ENCODE peak calls at places on chromosomes 13 and 19, in four cellular contexts. One of them, this sample, is unnamed.

GRCh38 chr13:106348032-106348431 is 187.4 kb downstream of the EFNB2 start:
- DNase-seq in vagina: no peak
- DNase-seq in stomach: no peak
- DNase-seq in prostate gland: no peak
- DNase-seq in this sample: no peak

GRCh38 chr19:3161453-3161852 is 17.1 kb upstream of the S1PR4 start:
- DNase-seq in vagina: no peak
- DNase-seq in stomach: no peak
- DNase-seq in prostate gland: no peak
- DNase-seq in this sample: no peak

GRCh38 chr19:9406798-9407352 is 28.5 kb downstream of the ZNF266 start:
- DNase-seq in vagina: no peak
- DNase-seq in stomach: peak; percentile 32
- DNase-seq in prostate gland: peak; percentile 43
- DNase-seq in this sample: peak; percentile 84

GRCh38 chr13:76717092-76717491 is 169.1 kb downstream of the KCTD12 start:
- DNase-seq in vagina: no peak
- DNase-seq in stomach: no peak
- DNase-seq in prostate gland: no peak
- DNase-seq in this sample: peak; percentile 35

GRCh38 chr19:4233282-4233853 is 4.0 kb downstream of the EBI3 start:
- DNase-seq in vagina: no peak
- DNase-seq in stomach: peak; percentile 54
- DNase-seq in prostate gland: no peak
- DNase-seq in this sample: peak; percentile 84

GRCh38 chr13:78192721-78193120 is 274.1 kb upstream of the EDNRB start:
- DNase-seq in vagina: no peak
- DNase-seq in stomach: no peak
- DNase-seq in prostate gland: no peak
- DNase-seq in this sample: no peak

GRCh38 chr13:97015661-97016350 is 21.5 kb upstream of the OXGR1 start:
- DNase-seq in vagina: no peak
- DNase-seq in stomach: no peak
- DNase-seq in prostate gland: no peak
- DNase-seq in this sample: no peak

GRCh38 chr19:3783660-3784584 is 2.3 kb downstream of the MATK start:
- DNase-seq in vagina: no peak
- DNase-seq in stomach: no peak
- DNase-seq in prostate gland: no peak
- DNase-seq in this sample: peak; percentile 88

GRCh38 chr19:12872941-12873890 is 8.0 kb downstream of the DNASE2 start:
- DNase-seq in vagina: no peak
- DNase-seq in stomach: peak; percentile 88
- DNase-seq in prostate gland: peak; percentile 35
- DNase-seq in this sample: peak; percentile 83

GRCh38 chr19:18844806-18845329 is 13.1 kb downstream of the UPF1 start:
- DNase-seq in vagina: no peak
- DNase-seq in stomach: no peak
- DNase-seq in prostate gland: no peak
- DNase-seq in this sample: peak; percentile 2

GRCh38 chr19:18425515-18426415 is 6.6 kb downstream of the SSBP4 start:
- DNase-seq in vagina: no peak
- DNase-seq in stomach: no peak
- DNase-seq in prostate gland: no peak
- DNase-seq in this sample: no peak

GRCh38 chr13:109734002-109734785 is 52.2 kb downstream of the IRS2 start:
- DNase-seq in vagina: no peak
- DNase-seq in stomach: no peak
- DNase-seq in prostate gland: no peak
- DNase-seq in this sample: no peak

GRCh38 chr19:19554074-19555023 is 16.3 kb downstream of the CILP2 start:
- DNase-seq in vagina: no peak
- DNase-seq in stomach: peak; percentile 65
- DNase-seq in prostate gland: no peak
- DNase-seq in this sample: peak; percentile 86

GRCh38 chr13:26254583-26255102 is 714 bp downstream of the CDK8 start:
- DNase-seq in vagina: no peak
- DNase-seq in stomach: peak; percentile 73
- DNase-seq in prostate gland: peak; percentile 62
- DNase-seq in this sample: peak; percentile 68

GRCh38 chr13:110089815-110090214 is 217.1 kb downstream of the COL4A1 start:
- DNase-seq in vagina: no peak
- DNase-seq in stomach: no peak
- DNase-seq in prostate gland: no peak
- DNase-seq in this sample: no peak

GRCh38 chr13:91142572-91142971 is 204.9 kb upstream of the MIR17HG start:
- DNase-seq in vagina: no peak
- DNase-seq in stomach: no peak
- DNase-seq in prostate gland: no peak
- DNase-seq in this sample: no peak

GRCh38 chr19:1411255-1412191 is 4.1 kb downstream of the DAZAP1 start:
- DNase-seq in vagina: no peak
- DNase-seq in stomach: no peak
- DNase-seq in prostate gland: no peak
- DNase-seq in this sample: no peak

GRCh38 chr19:30374791-30375650 is 2.8 kb downstream of the ZNF536 start:
- DNase-seq in vagina: no peak
- DNase-seq in stomach: peak; percentile 21
- DNase-seq in prostate gland: no peak
- DNase-seq in this sample: peak; percentile 85

GRCh38 chr13:25217023-25217909 is 45.2 kb upstream of the AMER2 start:
- DNase-seq in vagina: no peak
- DNase-seq in stomach: no peak
- DNase-seq in prostate gland: no peak
- DNase-seq in this sample: no peak

GRCh38 chr19:30345686-30346085 is 26.5 kb upstream of the ZNF536 start:
- DNase-seq in vagina: no peak
- DNase-seq in stomach: no peak
- DNase-seq in prostate gland: no peak
- DNase-seq in this sample: no peak

GRCh38 chr19:15551183-15552004 is 43.1 kb downstream of the CYP4F22 start:
- DNase-seq in vagina: no peak
- DNase-seq in stomach: peak; percentile 40
- DNase-seq in prostate gland: no peak
- DNase-seq in this sample: peak; percentile 78

GRCh38 chr13:104024416-104025170 is 958.4 kb upstream of the SLC10A2 start:
- DNase-seq in vagina: no peak
- DNase-seq in stomach: no peak
- DNase-seq in prostate gland: no peak
- DNase-seq in this sample: no peak

GRCh38 chr13:39765801-39766463 is 110.5 kb downstream of the COG6 start:
- DNase-seq in vagina: peak; percentile 77
- DNase-seq in stomach: peak; percentile 46
- DNase-seq in prostate gland: peak; percentile 52
- DNase-seq in this sample: peak; percentile 42

GRCh38 chr13:112994781-112995355 is 25.9 kb downstream of the MCF2L start:
- DNase-seq in vagina: no peak
- DNase-seq in stomach: no peak
- DNase-seq in prostate gland: no peak
- DNase-seq in this sample: no peak

GRCh38 chr19:29685326-29685725 is 20.1 kb downstream of the PLEKHF1 start:
- DNase-seq in vagina: no peak
- DNase-seq in stomach: no peak
- DNase-seq in prostate gland: peak; percentile 67
- DNase-seq in this sample: no peak

GRCh38 chr13:110454956-110455355 is 106.6 kb downstream of the RAB20 start:
- DNase-seq in vagina: no peak
- DNase-seq in stomach: no peak
- DNase-seq in prostate gland: no peak
- DNase-seq in this sample: no peak

GRCh38 chr19:12035220-12036172 is at the start of gene ZNF433:
- DNase-seq in vagina: peak; percentile 94
- DNase-seq in stomach: peak; percentile 99
- DNase-seq in prostate gland: peak; percentile 99
- DNase-seq in this sample: peak; percentile 97

GRCh38 chr19:50728084-50728737 is 5.0 kb downstream of the CLEC11A start:
- DNase-seq in vagina: peak; percentile 89
- DNase-seq in stomach: peak; percentile 43
- DNase-seq in prostate gland: peak; percentile 39
- DNase-seq in this sample: peak; percentile 79
- TF ChIP-seq POLR2AphosphoS5 in vagina: no peak
- TF ChIP-seq POLR2AphosphoS5 in stomach: no peak
- TF ChIP-seq POLR2AphosphoS5 in prostate gland: no peak
- TF ChIP-seq POLR2AphosphoS5 in this sample: no peak

GRCh38 chr13:28609381-28609780 is 49.5 kb upstream of the POMP start:
- DNase-seq in vagina: no peak
- DNase-seq in stomach: no peak
- DNase-seq in prostate gland: no peak
- DNase-seq in this sample: no peak

GRCh38 chr13:28613562-28613961 is 45.4 kb upstream of the POMP start:
- DNase-seq in vagina: no peak
- DNase-seq in stomach: no peak
- DNase-seq in prostate gland: no peak
- DNase-seq in this sample: no peak

GRCh38 chr13:28609936-28610335 is 49.0 kb upstream of the POMP start:
- DNase-seq in vagina: no peak
- DNase-seq in stomach: no peak
- DNase-seq in prostate gland: no peak
- DNase-seq in this sample: no peak

GRCh38 chr13:28611021-28611420 is 47.9 kb upstream of the POMP start:
- DNase-seq in vagina: no peak
- DNase-seq in stomach: no peak
- DNase-seq in prostate gland: no peak
- DNase-seq in this sample: no peak

DNA sequence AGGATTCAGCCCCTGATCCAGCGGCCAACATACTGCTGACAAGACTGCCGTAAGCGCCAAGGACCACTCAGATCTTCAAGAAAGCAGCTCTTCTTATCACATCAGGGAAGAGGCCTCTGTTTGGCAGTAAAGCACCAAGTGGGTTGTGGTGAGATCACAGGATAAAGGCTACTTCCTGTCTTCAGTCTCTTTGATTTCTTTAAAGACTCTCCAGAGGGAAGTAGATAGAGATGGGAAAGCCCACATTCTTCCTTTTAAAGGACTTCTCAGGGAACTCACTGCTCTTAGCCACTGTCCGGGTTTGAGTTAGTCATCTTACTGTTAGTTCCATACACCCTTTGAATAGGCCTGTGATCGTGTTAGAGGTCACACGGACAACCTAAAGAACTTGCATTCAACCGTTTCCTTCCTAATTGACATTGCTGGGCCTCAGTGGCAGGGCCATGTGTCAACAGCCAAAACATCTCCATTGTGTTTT is 47.2 kb upstream of the POMP start:
- DNase-seq in vagina: no peak
- DNase-seq in stomach: no peak
- DNase-seq in prostate gland: no peak
- DNase-seq in this sample: no peak
- TF ChIP-seq POLR2AphosphoS5 in vagina: no peak
- TF ChIP-seq POLR2AphosphoS5 in stomach: no peak
- TF ChIP-seq POLR2AphosphoS5 in prostate gland: no peak
- TF ChIP-seq POLR2AphosphoS5 in this sample: no peak

GRCh38 chr13:114049026-114049425 is 75.2 kb upstream of the C13orf46 start:
- DNase-seq in vagina: no peak
- DNase-seq in stomach: no peak
- DNase-seq in prostate gland: no peak
- DNase-seq in this sample: no peak
- TF ChIP-seq POLR2AphosphoS5 in vagina: no peak
- TF ChIP-seq POLR2AphosphoS5 in stomach: no peak
- TF ChIP-seq POLR2AphosphoS5 in prostate gland: no peak
- TF ChIP-seq POLR2AphosphoS5 in this sample: no peak

DNA sequence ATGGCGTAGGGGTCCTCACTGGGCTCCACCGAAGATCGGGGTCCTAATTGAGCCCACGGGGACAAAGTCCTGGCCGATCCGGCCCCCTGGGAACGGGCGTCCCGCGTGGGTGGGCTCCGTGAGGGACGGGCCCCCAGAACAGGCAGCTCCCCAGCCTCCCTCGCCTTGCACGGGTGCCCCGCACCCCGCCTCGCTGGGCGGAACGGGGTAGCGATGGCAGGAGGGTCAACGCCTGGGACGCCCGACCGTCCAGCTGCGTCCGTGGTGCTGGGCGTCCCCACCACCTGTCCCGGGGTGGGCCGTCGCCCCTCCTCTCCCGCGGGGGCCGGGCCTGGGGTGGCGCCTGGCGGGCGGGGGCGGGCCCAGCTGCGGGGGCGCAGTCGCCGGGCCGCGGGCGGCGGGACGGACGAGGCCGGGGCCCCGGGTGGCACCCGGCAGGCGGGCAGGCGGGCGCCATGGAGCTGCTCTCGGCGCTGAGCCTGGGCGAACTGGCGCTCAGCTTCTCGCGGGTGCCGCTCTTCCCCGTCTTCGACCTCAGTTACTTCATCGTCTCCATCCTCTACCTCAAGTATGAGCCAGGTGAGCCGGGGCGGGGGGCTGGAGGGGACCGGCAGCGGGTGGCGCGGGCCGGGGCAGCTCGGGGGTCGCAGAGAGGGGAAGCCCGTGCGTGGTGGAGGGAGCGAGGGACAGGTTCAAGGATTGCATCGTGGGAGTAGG is at the start of gene TMEM38A:
- DNase-seq in vagina: no peak
- DNase-seq in stomach: peak; percentile 72
- DNase-seq in prostate gland: peak; percentile 41
- DNase-seq in this sample: peak; percentile 84
- TF ChIP-seq POLR2AphosphoS5 in vagina: no peak
- TF ChIP-seq POLR2AphosphoS5 in stomach: peak; percentile 69
- TF ChIP-seq POLR2AphosphoS5 in prostate gland: no peak
- TF ChIP-seq POLR2AphosphoS5 in this sample: no peak

This sample was measured in SK-N-SH.